ENCODE peak calls at places on chromosomes 1 and 21, in five cellular contexts. W is nephron progenitor cell, M is HuH-7, X is non-pigmented ciliary epithelial cell, S is cardiac muscle cell. V is an unnamed sample.

GRCh38 chr1:3500265-3500835 is 45.9 kb downstream of the ARHGEF16 start:
- DNase-seq in W (no peak), M (peak), X (no peak), S (no peak), V (no peak)

GRCh38 chr1:69290266-69290665 is 277.5 kb upstream of the LRRC7 start:
- DNase-seq in W (no peak), M (no peak), X (peak), S (no peak), V (no peak)

GRCh38 chr1:45640293-45640692 is 16.4 kb upstream of the CCDC17 start:
- DNase-seq in W (no peak), M (no peak), X (no peak), S (no peak), V (no peak)

GRCh38 chr1:2340086-2340917 is 51.1 kb downstream of the MORN1 start:
- DNase-seq in W (no peak), M (no peak), X (no peak), S (no peak), V (no peak)

GRCh38 chr21:46459356-46460112 is 843 bp downstream of the DIP2A start:
- DNase-seq in W (peak), M (no peak), X (no peak), S (peak), V (no peak)

GRCh38 chr1:92577251-92577895 is 90.6 kb upstream of the GFI1 start:
- DNase-seq in W (no peak), M (no peak), X (no peak), S (no peak), V (no peak)

GRCh38 chr1:203089001-203089650 is 3.3 kb upstream of the MYOG start:
- DNase-seq in W (no peak), M (no peak), X (no peak), S (no peak), V (no peak)

GRCh38 chr1:39370602-39371001 is 120.8 kb upstream of the BMP8A start:
- DNase-seq in W (no peak), M (no peak), X (no peak), S (no peak), V (no peak)

GRCh38 chr1:174872615-174873058 is 127.1 kb upstream of the CACYBP start:
- DNase-seq in W (no peak), M (no peak), X (no peak), S (no peak), V (no peak)